ENCODE peak calls at places on chromosomes 11 and 22, in seven cellular contexts. T is choroid plexus epithelial cell; A is Calu3; G is CD8-positive, alpha-beta T cell; U is mucosa of descending colon; N is WERI-Rb-1; W is GM10248. E is an unnamed sample.

GRCh38 chr22:23277583-23278295 is 97.4 kb downstream of the BCR start:
- DNase-seq in T (no peak), A (no peak), G (no peak), U (no peak), N (no peak), W (no peak), E (no peak)

GRCh38 chr22:40610329-40610850 is 26.1 kb downstream of the MRTFA start:
- DNase-seq in T (no peak), A (no peak), G (no peak), U (no peak), N (no peak), W (no peak), E (no peak)

GRCh38 chr22:30327864-30328345 is 1.2 kb upstream of the TBC1D10A start:
- DNase-seq in T (no peak), A (peak), G (no peak), U (no peak), N (peak), W (no peak), E (no peak)

GRCh38 chr22:46062971-46063631 is 86.1 kb upstream of the WNT7B start:
- DNase-seq in T (no peak), A (no peak), G (no peak), U (peak), N (no peak), W (no peak), E (no peak)

GRCh38 chr11:95739526-95739925 is 50.1 kb downstream of the FAM76B start:
- DNase-seq in T (no peak), A (no peak), G (no peak), U (no peak), N (peak), W (no peak), E (no peak)

GRCh38 chr11:2704896-2705606 is 5.3 kb upstream of the KCNQ1OT1 start:
- DNase-seq in T (no peak), A (no peak), G (no peak), U (peak), N (no peak), W (no peak), E (no peak)

GRCh38 chr22:42279425-42280020 is 9.1 kb upstream of the TCF20 start:
- DNase-seq in T (no peak), A (no peak), G (no peak), U (no peak), N (no peak), W (no peak), E (peak)

GRCh38 chr11:3220521-3221407 is 2.2 kb upstream of the MRGPRG start:
- DNase-seq in T (no peak), A (no peak), G (no peak), U (no peak), N (no peak), W (no peak), E (no peak)

GRCh38 chr22:47132428-47132825 is 370.0 kb downstream of the TBC1D22A start:
- DNase-seq in T (no peak), A (no peak), G (no peak), U (no peak), N (no peak), W (no peak), E (no peak)

GRCh38 chr11:78414321-78415051 is 3.1 kb downstream of the GAB2 start:
- DNase-seq in T (peak), A (no peak), G (no peak), U (no peak), N (no peak), W (no peak), E (peak)

GRCh38 chr22:17773606-17774205 is 563 bp downstream of the BID start:
- DNase-seq in T (peak), A (peak), G (peak), U (peak), N (peak), W (peak), E (peak)

GRCh38 chr11:86905252-86905651 is 49.9 kb downstream of the FZD4 start:
- DNase-seq in T (no peak), A (no peak), G (no peak), U (no peak), N (no peak), W (no peak), E (no peak)

GRCh38 chr11:76808996-76809395 is 25.8 kb downstream of the TSKU start:
- DNase-seq in T (no peak), A (no peak), G (no peak), U (no peak), N (no peak), W (no peak), E (no peak)

GRCh38 chr11:44094260-44094868 is 1.1 kb upstream of the EXT2 start:
- DNase-seq in T (peak), A (peak), G (peak), U (peak), N (peak), W (peak), E (peak)

GRCh38 chr11:14924291-14924690 is 32.3 kb upstream of the CYP2R1 start:
- DNase-seq in T (no peak), A (no peak), G (no peak), U (no peak), N (no peak), W (no peak), E (no peak)

GRCh38 chr11:127052420-127052819 is 51.9 kb upstream of the KIRREL3 start:
- DNase-seq in T (no peak), A (no peak), G (no peak), U (no peak), N (no peak), W (no peak), E (no peak)
- TF ChIP-seq CTCF in T (no peak), A (no peak), G (no peak), U (no peak), N (no peak), W (no peak), E (no peak)

GRCh38 chr11:126391286-126391954 is 35.9 kb downstream of the ST3GAL4 start:
- DNase-seq in T (no peak), A (no peak), G (no peak), U (no peak), N (no peak), W (no peak), E (no peak)

GRCh38 chr11:126393143-126393542 is 37.7 kb downstream of the ST3GAL4 start:
- DNase-seq in T (no peak), A (no peak), G (no peak), U (no peak), N (no peak), W (no peak), E (no peak)

GRCh38 chr11:126390418-126390817 is 34.9 kb downstream of the ST3GAL4 start:
- DNase-seq in T (no peak), A (no peak), G (no peak), U (no peak), N (no peak), W (no peak), E (no peak)

GRCh38 chr11:126392638-126393023 is 37.1 kb downstream of the ST3GAL4 start:
- DNase-seq in T (no peak), A (no peak), G (no peak), U (no peak), N (no peak), W (no peak), E (no peak)

DNA sequence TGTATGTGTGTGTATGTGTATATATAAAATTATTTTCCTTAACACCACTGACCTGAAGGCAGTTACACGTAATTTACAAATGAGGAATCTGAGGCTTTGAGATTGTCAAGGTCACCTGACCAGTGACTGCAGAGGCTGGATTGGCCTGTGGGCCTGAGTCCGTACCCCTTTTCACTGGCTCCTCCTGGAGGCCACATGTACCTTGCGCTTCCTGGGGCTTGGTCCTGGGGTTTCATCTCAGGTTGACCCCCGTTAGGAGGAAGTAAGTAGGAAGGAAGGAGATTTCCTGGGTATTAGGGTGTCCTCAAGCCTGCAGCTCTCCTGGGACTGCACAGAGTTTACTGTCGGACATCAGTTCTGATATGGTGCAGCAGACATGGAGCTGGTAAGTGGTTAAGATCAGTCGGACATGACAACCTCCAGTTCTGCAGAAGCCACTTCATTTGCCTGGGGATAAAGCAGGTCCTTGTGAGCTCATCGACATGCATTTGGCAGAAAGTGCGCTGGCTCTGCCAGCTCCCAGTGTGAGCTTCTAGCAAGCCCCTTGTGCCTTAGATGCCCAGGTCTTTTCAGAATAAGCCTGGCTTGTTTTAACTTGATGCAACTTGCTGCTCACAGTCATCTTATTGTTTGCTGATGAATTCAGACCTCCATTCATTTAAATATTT is 36.6 kb downstream of the ST3GAL4 start:
- DNase-seq in T (no peak), A (no peak), G (no peak), U (no peak), N (no peak), W (no peak), E (no peak)
- TF ChIP-seq CTCF in T (peak), A (no peak), G (no peak), U (no peak), N (peak), W (no peak), E (peak)

GRCh38 chr11:19802773-19803293 is 90.2 kb downstream of the NAV2 start:
- DNase-seq in T (peak), A (no peak), G (no peak), U (no peak), N (no peak), W (no peak), E (no peak)

GRCh38 chr11:19800714-19801519 is 88.3 kb downstream of the NAV2 start:
- DNase-seq in T (peak), A (no peak), G (no peak), U (no peak), N (no peak), W (no peak), E (no peak)

GRCh38 chr11:19803506-19803998 is 90.9 kb downstream of the NAV2 start:
- DNase-seq in T (no peak), A (peak), G (no peak), U (peak), N (no peak), W (no peak), E (no peak)

GRCh38 chr11:19795082-19795481 is 82.4 kb downstream of the NAV2 start:
- DNase-seq in T (no peak), A (no peak), G (no peak), U (no peak), N (no peak), W (no peak), E (no peak)

DNA sequence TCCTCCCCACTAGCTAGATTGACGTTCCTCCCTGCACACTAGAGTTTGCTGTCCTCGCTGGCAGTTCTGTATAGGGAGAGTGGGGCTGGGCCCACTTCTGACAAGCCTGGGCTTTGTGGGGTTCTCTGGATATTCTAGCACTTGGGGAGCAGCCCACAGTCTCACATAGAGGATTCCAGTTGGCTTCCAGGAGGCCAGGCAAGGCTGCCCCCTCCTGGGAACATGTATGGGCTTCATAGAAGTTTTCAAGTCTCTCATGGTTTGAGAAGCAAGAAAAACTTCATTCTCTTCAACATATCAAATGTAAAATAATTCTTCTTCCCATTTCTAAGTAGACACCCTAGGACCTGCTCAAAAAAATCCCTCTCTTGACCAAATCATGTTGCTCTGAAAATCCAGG is 87.5 kb downstream of the NAV2 start:
- DNase-seq in T (peak), A (no peak), G (no peak), U (peak), N (no peak), W (no peak), E (no peak)
- TF ChIP-seq CTCF in T (peak), A (no peak), G (no peak), U (no peak), N (peak), W (no peak), E (no peak)

DNA sequence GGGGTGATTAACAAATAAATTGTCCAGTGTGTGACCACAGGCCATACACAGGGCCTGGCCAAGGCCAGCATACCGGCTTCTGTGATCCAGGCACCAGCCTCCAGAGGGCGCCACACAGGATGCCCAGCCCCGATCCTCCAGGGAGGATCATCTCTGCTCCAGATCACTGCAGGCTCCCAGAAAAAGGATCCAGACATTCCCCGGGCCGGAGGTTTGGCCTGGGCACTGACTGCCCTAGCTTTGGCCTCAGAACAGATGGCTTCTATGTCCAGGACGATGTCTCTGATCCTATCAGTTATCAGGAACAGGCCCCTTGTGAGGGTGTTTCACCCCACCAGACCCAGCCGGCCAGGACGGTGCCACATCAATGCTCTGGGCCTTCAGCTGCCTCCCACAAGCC is 74.5 kb upstream of the LMO1 start:
- DNase-seq in T (peak), A (peak), G (no peak), U (peak), N (peak), W (peak), E (peak)
- TF ChIP-seq CTCF in T (peak), A (peak), G (peak), U (peak), N (peak), W (peak), E (peak)

DNA sequence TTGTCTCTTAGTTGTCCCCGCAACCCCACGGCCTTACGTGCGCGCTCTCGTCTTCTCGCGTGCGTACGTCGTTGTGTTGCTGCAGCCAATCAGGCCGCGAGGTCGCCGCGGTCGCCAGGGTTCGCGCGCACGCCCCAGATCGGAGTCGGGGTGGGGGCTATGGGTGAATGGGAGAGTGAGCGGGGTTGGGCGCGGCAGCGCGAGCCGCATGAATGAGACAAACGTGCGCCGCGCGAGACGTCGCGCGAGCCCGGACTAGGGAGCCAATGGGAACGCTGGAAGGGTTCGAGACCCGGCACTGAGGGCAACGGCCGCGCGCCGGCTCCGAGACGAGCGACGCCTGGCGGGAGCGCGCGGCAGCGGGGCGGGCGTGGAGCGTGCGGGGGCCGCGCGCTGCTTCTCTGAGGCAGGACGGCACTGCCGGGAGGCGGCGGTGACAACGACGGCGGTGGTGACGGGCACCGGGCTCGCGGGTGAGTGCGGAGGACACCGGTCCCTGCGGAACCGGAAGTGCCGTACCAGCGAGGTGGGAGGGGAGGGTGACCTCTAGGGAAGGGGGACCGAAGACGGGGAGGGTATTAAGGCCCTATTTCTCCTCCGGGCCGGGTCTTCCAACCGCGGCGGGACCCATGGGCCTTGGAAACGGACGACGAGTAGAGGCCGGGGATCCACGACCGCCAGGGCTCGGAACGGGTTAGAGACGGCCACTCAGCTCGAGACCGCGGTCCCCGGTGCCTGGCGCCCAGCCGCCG is at the start of gene ZDHHC5:
- DNase-seq in T (peak), A (peak), G (peak), U (peak), N (peak), W (peak), E (peak)
- TF ChIP-seq CTCF in T (peak), A (peak), G (peak), U (peak), N (peak), W (peak), E (peak)

DNA sequence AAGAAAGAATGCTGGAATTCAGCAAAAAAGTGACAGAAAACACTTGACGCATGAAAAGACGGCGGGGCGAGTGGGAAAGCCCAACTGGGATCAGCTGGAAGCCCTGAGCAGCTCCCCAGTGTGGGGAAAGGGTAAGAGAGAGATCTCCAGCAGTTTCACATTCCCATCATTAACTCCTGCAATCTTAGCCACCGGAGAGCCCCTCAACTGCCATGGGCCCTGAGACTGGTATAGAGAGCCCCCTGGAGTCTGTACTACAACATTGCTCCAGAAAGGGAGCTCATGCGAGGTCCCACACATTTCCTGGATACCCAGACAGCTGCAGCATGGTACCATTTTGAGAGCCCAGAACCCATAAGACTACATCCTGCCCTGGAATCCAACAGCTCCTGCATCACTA is 31.1 kb downstream of the MRGPRX4 start:
- DNase-seq in T (peak), A (peak), G (no peak), U (no peak), N (peak), W (peak), E (peak)
- TF ChIP-seq CTCF in T (peak), A (peak), G (no peak), U (no peak), N (peak), W (peak), E (peak)

GRCh38 chr11:73177380-73178091 is 35.4 kb upstream of the FCHSD2 start:
- DNase-seq in T (no peak), A (peak), G (no peak), U (no peak), N (no peak), W (no peak), E (no peak)

GRCh38 chr11:73176892-73177155 is 34.7 kb upstream of the FCHSD2 start:
- DNase-seq in T (no peak), A (no peak), G (no peak), U (no peak), N (no peak), W (no peak), E (no peak)

GRCh38 chr11:73178681-73179080 is 36.6 kb upstream of the FCHSD2 start:
- DNase-seq in T (no peak), A (no peak), G (no peak), U (no peak), N (no peak), W (no peak), E (no peak)

GRCh38 chr11:73176145-73176891 is 34.2 kb upstream of the FCHSD2 start:
- DNase-seq in T (no peak), A (no peak), G (no peak), U (peak), N (no peak), W (no peak), E (no peak)

GRCh38 chr11:73178092-73178539 is 36.0 kb upstream of the FCHSD2 start:
- DNase-seq in T (peak), A (peak), G (peak), U (peak), N (peak), W (peak), E (peak)
- TF ChIP-seq CTCF in T (peak), A (peak), G (peak), U (no peak), N (peak), W (peak), E (peak)

GRCh38 chr11:109521571-109522086 is 99.6 kb downstream of the C11orf87 start:
- DNase-seq in T (no peak), A (no peak), G (no peak), U (no peak), N (no peak), W (no peak), E (no peak)
- TF ChIP-seq CTCF in T (no peak), A (no peak), G (no peak), U (no peak), N (no peak), W (no peak), E (no peak)